ENCODE peak calls at places on chromosomes 5 and 9, in ten cellular contexts. A is AG08395; G is omental fat pad; O is SW 1271; Q is kidney; J is stimulated activated CD4-positive, alpha-beta T cell treated with anti-CD3 and anti-CD28 coated beads, TNF-alpha, amount 100 ng/mL, for 48 hours; C is non-pigmented ciliary epithelial cell; U is SHP77; H is psoas muscle; X is T-helper 9 cell. W is an unnamed sample.

GRCh38 chr5:138111181-138111580 is 27.3 kb downstream of the WNT8A start:
- DNase-seq in A (no peak), G (no peak), O (no peak), Q (no peak), J (no peak), C (no peak), U (no peak), H (no peak), X (no peak), W (no peak)

GRCh38 chr5:113807384-113808053 is 294.0 kb downstream of the YTHDC2 start:
- DNase-seq in A (peak), G (no peak), O (no peak), Q (no peak), J (no peak), C (no peak), U (no peak), H (no peak), X (no peak), W (no peak)

GRCh38 chr9:129910628-129911567 is 75.6 kb downstream of the USP20 start:
- DNase-seq in A (peak), G (no peak), O (peak), Q (no peak), J (no peak), C (peak), U (no peak), H (no peak), X (no peak), W (no peak)

GRCh38 chr5:14522721-14523120 is 58.9 kb upstream of the OTULINL start:
- DNase-seq in A (no peak), G (no peak), O (no peak), Q (no peak), J (no peak), C (no peak), U (no peak), H (no peak), X (no peak), W (no peak)

GRCh38 chr9:129328357-129329103 is 150.5 kb upstream of the IER5L start:
- DNase-seq in A (no peak), G (no peak), O (no peak), Q (no peak), J (no peak), C (no peak), U (no peak), H (no peak), X (no peak), W (no peak)

GRCh38 chr5:81315336-81315735 is 13.9 kb downstream of the ZCCHC9 start:
- DNase-seq in A (peak), G (no peak), O (no peak), Q (no peak), J (no peak), C (no peak), U (no peak), H (no peak), X (no peak), W (no peak)

GRCh38 chr5:132469380-132470372 is 20.9 kb downstream of the IRF1 start:
- DNase-seq in A (no peak), G (no peak), O (no peak), Q (peak), J (no peak), C (no peak), U (no peak), H (no peak), X (no peak), W (no peak)

GRCh38 chr5:133475986-133476385 is 136.4 kb downstream of the FSTL4 start:
- DNase-seq in A (no peak), G (no peak), O (no peak), Q (no peak), J (no peak), C (no peak), U (no peak), H (no peak), X (no peak), W (no peak)

GRCh38 chr9:134652291-134653225 is 11.0 kb downstream of the COL5A1 start:
- DNase-seq in A (no peak), G (no peak), O (no peak), Q (peak), J (no peak), C (no peak), U (no peak), H (peak), X (no peak), W (no peak)